ENCODE peak calls at places on chromosomes 13 and 19, in ten cellular contexts. One of them, this sample, is unnamed.

GRCh38 chr19:43596842-43597461 is 557 bp downstream of the ZNF576 start:
- DNase-seq in cardiac fibroblast: no peak
- DNase-seq in fibroblast of lung: no peak
- DNase-seq in left lung: no peak
- DNase-seq in AG04449: no peak
- DNase-seq in A549: no peak
- DNase-seq in fibroblast of the aortic adventitia: no peak
- DNase-seq in neural progenitor cell: peak; percentile 18
- DNase-seq in coronary artery: no peak
- DNase-seq in lower lobe of right lung: no peak
- DNase-seq in this sample: no peak

GRCh38 chr13:105573134-105573533 is 962.3 kb downstream of the EFNB2 start:
- DNase-seq in cardiac fibroblast: no peak
- DNase-seq in fibroblast of lung: peak; percentile 25
- DNase-seq in left lung: no peak
- DNase-seq in AG04449: no peak
- DNase-seq in A549: no peak
- DNase-seq in fibroblast of the aortic adventitia: no peak
- DNase-seq in neural progenitor cell: no peak
- DNase-seq in coronary artery: no peak
- DNase-seq in lower lobe of right lung: no peak
- DNase-seq in this sample: no peak

GRCh38 chr19:1264801-1265610 is 4.1 kb upstream of the CIRBP start:
- DNase-seq in cardiac fibroblast: peak; percentile 86
- DNase-seq in fibroblast of lung: peak; percentile 89
- DNase-seq in left lung: no peak
- DNase-seq in AG04449: no peak
- DNase-seq in A549: peak; percentile 86
- DNase-seq in fibroblast of the aortic adventitia: peak; percentile 84
- DNase-seq in neural progenitor cell: peak; percentile 86
- DNase-seq in coronary artery: no peak
- DNase-seq in lower lobe of right lung: peak; percentile 70
- DNase-seq in this sample: no peak

GRCh38 chr13:28047784-28048388 is 52.5 kb downstream of the FLT3 start:
- DNase-seq in cardiac fibroblast: no peak
- DNase-seq in fibroblast of lung: no peak
- DNase-seq in left lung: no peak
- DNase-seq in AG04449: no peak
- DNase-seq in A549: peak; percentile 22
- DNase-seq in fibroblast of the aortic adventitia: no peak
- DNase-seq in neural progenitor cell: no peak
- DNase-seq in coronary artery: no peak
- DNase-seq in lower lobe of right lung: no peak
- DNase-seq in this sample: no peak

GRCh38 chr19:5826531-5827341 is 12.8 kb downstream of the FUT6 start:
- DNase-seq in cardiac fibroblast: peak; percentile 47
- DNase-seq in fibroblast of lung: peak; percentile 31
- DNase-seq in left lung: peak; percentile 58
- DNase-seq in AG04449: no peak
- DNase-seq in A549: peak; percentile 70
- DNase-seq in fibroblast of the aortic adventitia: peak; percentile 17
- DNase-seq in neural progenitor cell: peak; percentile 82
- DNase-seq in coronary artery: peak; percentile 70
- DNase-seq in lower lobe of right lung: peak; percentile 80
- DNase-seq in this sample: no peak

GRCh38 chr13:19586904-19587634 is 25.7 kb upstream of the TPTE2 start:
- DNase-seq in cardiac fibroblast: no peak
- DNase-seq in fibroblast of lung: peak; percentile 16
- DNase-seq in left lung: peak; percentile 52
- DNase-seq in AG04449: no peak
- DNase-seq in A549: no peak
- DNase-seq in fibroblast of the aortic adventitia: no peak
- DNase-seq in neural progenitor cell: no peak
- DNase-seq in coronary artery: no peak
- DNase-seq in lower lobe of right lung: peak; percentile 55
- DNase-seq in this sample: no peak

GRCh38 chr19:34118879-34119748 is 53.2 kb upstream of the LSM14A start:
- DNase-seq in cardiac fibroblast: no peak
- DNase-seq in fibroblast of lung: no peak
- DNase-seq in left lung: no peak
- DNase-seq in AG04449: no peak
- DNase-seq in A549: no peak
- DNase-seq in fibroblast of the aortic adventitia: no peak
- DNase-seq in neural progenitor cell: no peak
- DNase-seq in coronary artery: no peak
- DNase-seq in lower lobe of right lung: no peak
- DNase-seq in this sample: no peak

GRCh38 chr13:49645451-49645850 is 17.1 kb downstream of the ARL11 start:
- DNase-seq in cardiac fibroblast: no peak
- DNase-seq in fibroblast of lung: no peak
- DNase-seq in left lung: no peak
- DNase-seq in AG04449: no peak
- DNase-seq in A549: no peak
- DNase-seq in fibroblast of the aortic adventitia: no peak
- DNase-seq in neural progenitor cell: no peak
- DNase-seq in coronary artery: no peak
- DNase-seq in lower lobe of right lung: no peak
- DNase-seq in this sample: no peak

GRCh38 chr19:3302755-3303154 is 63.6 kb upstream of the NFIC start:
- DNase-seq in cardiac fibroblast: no peak
- DNase-seq in fibroblast of lung: peak; percentile 6
- DNase-seq in left lung: no peak
- DNase-seq in AG04449: no peak
- DNase-seq in A549: peak; percentile 68
- DNase-seq in fibroblast of the aortic adventitia: no peak
- DNase-seq in neural progenitor cell: no peak
- DNase-seq in coronary artery: no peak
- DNase-seq in lower lobe of right lung: no peak
- DNase-seq in this sample: no peak

GRCh38 chr13:36801035-36801434 is 18.0 kb upstream of the RFXAP start:
- DNase-seq in cardiac fibroblast: no peak
- DNase-seq in fibroblast of lung: no peak
- DNase-seq in left lung: no peak
- DNase-seq in AG04449: no peak
- DNase-seq in A549: peak; percentile 12
- DNase-seq in fibroblast of the aortic adventitia: no peak
- DNase-seq in neural progenitor cell: no peak
- DNase-seq in coronary artery: no peak
- DNase-seq in lower lobe of right lung: no peak
- DNase-seq in this sample: no peak

GRCh38 chr19:35978832-35979365 is 16.1 kb upstream of the SDHAF1 start:
- DNase-seq in cardiac fibroblast: no peak
- DNase-seq in fibroblast of lung: no peak
- DNase-seq in left lung: no peak
- DNase-seq in AG04449: no peak
- DNase-seq in A549: no peak
- DNase-seq in fibroblast of the aortic adventitia: no peak
- DNase-seq in neural progenitor cell: no peak
- DNase-seq in coronary artery: no peak
- DNase-seq in lower lobe of right lung: no peak
- DNase-seq in this sample: no peak

GRCh38 chr19:35978271-35978670 is 16.7 kb upstream of the SDHAF1 start:
- DNase-seq in cardiac fibroblast: no peak
- DNase-seq in fibroblast of lung: no peak
- DNase-seq in left lung: no peak
- DNase-seq in AG04449: no peak
- DNase-seq in A549: no peak
- DNase-seq in fibroblast of the aortic adventitia: no peak
- DNase-seq in neural progenitor cell: no peak
- DNase-seq in coronary artery: no peak
- DNase-seq in lower lobe of right lung: no peak
- DNase-seq in this sample: no peak

GRCh38 chr19:35973487-35973886 is 21.5 kb upstream of the SDHAF1 start:
- DNase-seq in cardiac fibroblast: no peak
- DNase-seq in fibroblast of lung: no peak
- DNase-seq in left lung: no peak
- DNase-seq in AG04449: no peak
- DNase-seq in A549: peak; percentile 39
- DNase-seq in fibroblast of the aortic adventitia: no peak
- DNase-seq in neural progenitor cell: no peak
- DNase-seq in coronary artery: no peak
- DNase-seq in lower lobe of right lung: no peak
- DNase-seq in this sample: no peak

GRCh38 chr19:35975608-35976214 is 19.3 kb upstream of the SDHAF1 start:
- DNase-seq in cardiac fibroblast: no peak
- DNase-seq in fibroblast of lung: peak; percentile 21
- DNase-seq in left lung: no peak
- DNase-seq in AG04449: no peak
- DNase-seq in A549: no peak
- DNase-seq in fibroblast of the aortic adventitia: peak; percentile 27
- DNase-seq in neural progenitor cell: peak; percentile 83
- DNase-seq in coronary artery: no peak
- DNase-seq in lower lobe of right lung: no peak
- DNase-seq in this sample: no peak

DNA sequence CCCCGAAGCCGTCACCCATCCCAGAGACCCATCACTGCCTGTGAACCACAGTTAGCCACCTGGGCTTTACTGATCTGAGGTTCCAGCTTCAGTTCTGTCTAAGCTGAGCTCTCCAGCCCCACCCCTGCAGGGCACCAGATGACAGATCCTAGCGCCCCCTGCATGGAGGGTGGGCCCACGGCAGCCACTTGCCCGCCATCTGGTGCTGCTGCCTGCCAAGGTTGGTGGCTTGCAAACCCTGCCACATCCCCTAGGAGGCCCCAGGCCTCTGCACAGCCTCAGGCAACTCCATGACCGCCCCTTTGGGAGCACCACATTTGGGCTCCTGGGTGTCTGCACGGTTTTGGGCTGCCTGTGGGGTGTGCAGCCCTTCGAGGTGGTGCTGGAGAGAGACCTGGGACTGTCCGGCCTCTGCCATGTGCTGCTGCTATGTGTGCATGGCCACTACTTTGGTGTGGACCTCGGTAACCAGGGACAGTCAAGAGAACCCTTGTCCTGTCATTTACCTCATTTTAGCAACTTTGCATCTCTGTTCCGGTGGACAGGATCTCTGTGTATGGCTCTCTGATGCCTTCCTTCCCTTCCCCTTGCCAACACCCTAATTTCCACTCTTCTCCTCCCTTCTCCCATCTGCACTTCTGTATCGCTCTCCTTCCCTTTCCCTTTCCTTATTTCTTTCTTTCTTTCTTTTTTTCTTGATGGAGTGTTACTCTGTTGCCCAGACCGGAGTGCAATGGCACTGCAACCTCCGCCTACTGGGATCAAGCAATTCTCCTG is 17.4 kb upstream of the SDHAF1 start:
- DNase-seq in cardiac fibroblast: no peak
- DNase-seq in fibroblast of lung: no peak
- DNase-seq in left lung: no peak
- DNase-seq in AG04449: no peak
- DNase-seq in A549: peak; percentile 76
- DNase-seq in fibroblast of the aortic adventitia: no peak
- DNase-seq in neural progenitor cell: peak; percentile 79
- DNase-seq in coronary artery: no peak
- DNase-seq in lower lobe of right lung: no peak
- DNase-seq in this sample: no peak
- TF ChIP-seq CTCF in cardiac fibroblast: no peak
- TF ChIP-seq CTCF in fibroblast of lung: no peak
- TF ChIP-seq CTCF in left lung: no peak
- TF ChIP-seq CTCF in AG04449: no peak
- TF ChIP-seq CTCF in A549: peak; percentile 13
- TF ChIP-seq CTCF in fibroblast of the aortic adventitia: no peak
- TF ChIP-seq CTCF in neural progenitor cell: peak; percentile 56
- TF ChIP-seq CTCF in coronary artery: no peak
- TF ChIP-seq CTCF in lower lobe of right lung: no peak
- TF ChIP-seq CTCF in this sample: no peak

GRCh38 chr13:43316997-43317396 is 293.6 kb downstream of the DNAJC15 start:
- DNase-seq in cardiac fibroblast: peak; percentile 78
- DNase-seq in fibroblast of lung: peak; percentile 68
- DNase-seq in left lung: no peak
- DNase-seq in AG04449: no peak
- DNase-seq in A549: no peak
- DNase-seq in fibroblast of the aortic adventitia: peak; percentile 71
- DNase-seq in neural progenitor cell: peak; percentile 20
- DNase-seq in coronary artery: no peak
- DNase-seq in lower lobe of right lung: no peak
- DNase-seq in this sample: no peak

GRCh38 chr13:43325636-43326035 is 302.2 kb downstream of the DNAJC15 start:
- DNase-seq in cardiac fibroblast: no peak
- DNase-seq in fibroblast of lung: no peak
- DNase-seq in left lung: no peak
- DNase-seq in AG04449: no peak
- DNase-seq in A549: no peak
- DNase-seq in fibroblast of the aortic adventitia: no peak
- DNase-seq in neural progenitor cell: no peak
- DNase-seq in coronary artery: no peak
- DNase-seq in lower lobe of right lung: no peak
- DNase-seq in this sample: no peak

GRCh38 chr13:43319617-43320444 is 296.4 kb downstream of the DNAJC15 start:
- DNase-seq in cardiac fibroblast: no peak
- DNase-seq in fibroblast of lung: no peak
- DNase-seq in left lung: no peak
- DNase-seq in AG04449: no peak
- DNase-seq in A549: no peak
- DNase-seq in fibroblast of the aortic adventitia: no peak
- DNase-seq in neural progenitor cell: peak; percentile 57
- DNase-seq in coronary artery: no peak
- DNase-seq in lower lobe of right lung: no peak
- DNase-seq in this sample: no peak
- H3K4me3 ChIP-seq in cardiac fibroblast: no peak overlapping the region
- H3K4me3 ChIP-seq in fibroblast of lung: no peak overlapping the region
- H3K4me3 ChIP-seq in left lung: no peak overlapping the region
- H3K4me3 ChIP-seq in AG04449: no peak overlapping the region
- H3K4me3 ChIP-seq in A549: no peak overlapping the region
- H3K4me3 ChIP-seq in fibroblast of the aortic adventitia: no peak overlapping the region
- H3K4me3 ChIP-seq in neural progenitor cell: no peak overlapping the region
- H3K4me3 ChIP-seq in coronary artery: no peak overlapping the region
- H3K4me3 ChIP-seq in lower lobe of right lung: no peak overlapping the region
- H3K4me3 ChIP-seq in this sample: no peak overlapping the region

GRCh38 chr13:95267662-95268369 is 33.4 kb downstream of the ABCC4 start:
- DNase-seq in cardiac fibroblast: peak; percentile 80
- DNase-seq in fibroblast of lung: peak; percentile 94
- DNase-seq in left lung: no peak
- DNase-seq in AG04449: peak; percentile 71
- DNase-seq in A549: peak; percentile 85
- DNase-seq in fibroblast of the aortic adventitia: peak; percentile 80
- DNase-seq in neural progenitor cell: no peak
- DNase-seq in coronary artery: no peak
- DNase-seq in lower lobe of right lung: no peak
- DNase-seq in this sample: peak; percentile 46
- TF ChIP-seq CTCF in cardiac fibroblast: no peak
- TF ChIP-seq CTCF in fibroblast of lung: no peak
- TF ChIP-seq CTCF in left lung: no peak
- TF ChIP-seq CTCF in AG04449: no peak
- TF ChIP-seq CTCF in A549: no peak
- TF ChIP-seq CTCF in fibroblast of the aortic adventitia: no peak
- TF ChIP-seq CTCF in neural progenitor cell: no peak
- TF ChIP-seq CTCF in coronary artery: no peak
- TF ChIP-seq CTCF in lower lobe of right lung: no peak
- TF ChIP-seq CTCF in this sample: no peak

DNA sequence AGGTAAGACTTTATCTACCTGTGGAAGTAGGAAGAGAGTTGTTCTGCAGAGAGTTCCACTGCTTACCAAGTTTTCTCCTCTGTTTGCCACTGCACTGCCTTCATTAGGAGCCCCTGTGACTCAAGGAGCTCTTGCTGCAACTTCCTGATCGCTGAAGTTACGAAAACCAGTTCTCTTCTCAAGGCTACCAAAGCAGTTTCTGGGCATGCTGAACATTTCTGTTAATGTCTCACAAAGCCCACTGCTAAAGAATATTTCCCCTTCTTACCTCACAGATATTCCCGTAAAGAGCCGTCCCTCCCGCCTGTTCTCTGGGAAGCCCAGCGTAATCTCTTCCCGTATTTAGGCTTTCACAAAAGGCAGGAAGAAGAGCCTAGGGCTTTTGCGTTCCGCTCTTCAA is 82.6 kb upstream of the OXGR1 start:
- DNase-seq in cardiac fibroblast: peak; percentile 71
- DNase-seq in fibroblast of lung: peak; percentile 15
- DNase-seq in left lung: no peak
- DNase-seq in AG04449: no peak
- DNase-seq in A549: no peak
- DNase-seq in fibroblast of the aortic adventitia: peak; percentile 61
- DNase-seq in neural progenitor cell: peak; percentile 23
- DNase-seq in coronary artery: no peak
- DNase-seq in lower lobe of right lung: no peak
- DNase-seq in this sample: no peak
- H3K4me3 ChIP-seq in cardiac fibroblast: no peak overlapping the region
- H3K4me3 ChIP-seq in fibroblast of lung: no peak overlapping the region
- H3K4me3 ChIP-seq in left lung: no peak overlapping the region
- H3K4me3 ChIP-seq in AG04449: no peak overlapping the region
- H3K4me3 ChIP-seq in A549: no peak overlapping the region
- H3K4me3 ChIP-seq in fibroblast of the aortic adventitia: peak overlapping the region; percentile 40
- H3K4me3 ChIP-seq in neural progenitor cell: no peak overlapping the region
- H3K4me3 ChIP-seq in coronary artery: no peak overlapping the region
- H3K4me3 ChIP-seq in lower lobe of right lung: peak overlapping the region; percentile 33
- H3K4me3 ChIP-seq in this sample: no peak overlapping the region

This sample was measured in AG09309.